ENCODE peak calls at places on chromosomes 13 and 19, in ten cellular contexts. One of them, this sample, is unnamed.

GRCh38 chr13:79989251-79989661 is 351.7 kb downstream of the SPRY2 start:
- DNase-seq in NB4: no peak
- DNase-seq in T-helper 17 cell: no peak
- DNase-seq in nephron progenitor cell: no peak
- DNase-seq in LHCN-M2: no peak
- DNase-seq in NCI-H1092: no peak
- DNase-seq in ELR: peak; percentile 83
- DNase-seq in activated T-cell treated with anti-CD3 and anti-CD28 coated beads for 1 hour: no peak
- DNase-seq in foreskin melanocyte: no peak
- DNase-seq in ascending aorta: no peak
- DNase-seq in this sample: no peak

GRCh38 chr19:15456871-15457700 is 7.3 kb downstream of the RASAL3 start:
- DNase-seq in nephron progenitor cell: peak; percentile 38
- DNase-seq in T-helper 17 cell: no peak
- DNase-seq in NB4: no peak
- DNase-seq in activated T-cell treated with anti-CD3 and anti-CD28 coated beads for 1 hour: no peak
- DNase-seq in ascending aorta: no peak
- DNase-seq in ELR: no peak
- DNase-seq in NCI-H1092: no peak
- DNase-seq in foreskin melanocyte: no peak
- DNase-seq in LHCN-M2: no peak
- DNase-seq in this sample: no peak

GRCh38 chr19:51760811-51761356 is at the start of gene FPR2:
- DNase-seq in activated T-cell treated with anti-CD3 and anti-CD28 coated beads for 1 hour: no peak
- DNase-seq in ELR: no peak
- DNase-seq in T-helper 17 cell: no peak
- DNase-seq in LHCN-M2: no peak
- DNase-seq in NCI-H1092: no peak
- DNase-seq in nephron progenitor cell: no peak
- DNase-seq in foreskin melanocyte: no peak
- DNase-seq in ascending aorta: no peak
- DNase-seq in NB4: peak; percentile 64
- DNase-seq in this sample: no peak

GRCh38 chr13:49627831-49628652 is at the start of gene ARL11:
- DNase-seq in activated T-cell treated with anti-CD3 and anti-CD28 coated beads for 1 hour: peak; percentile 39
- DNase-seq in T-helper 17 cell: peak; percentile 25
- DNase-seq in NB4: peak; percentile 96
- DNase-seq in ELR: no peak
- DNase-seq in LHCN-M2: no peak
- DNase-seq in nephron progenitor cell: peak; percentile 45
- DNase-seq in foreskin melanocyte: no peak
- DNase-seq in ascending aorta: no peak
- DNase-seq in NCI-H1092: no peak
- DNase-seq in this sample: peak; percentile 4

GRCh38 chr13:92984151-92984550 is 242.5 kb upstream of the GPC6 start:
- DNase-seq in activated T-cell treated with anti-CD3 and anti-CD28 coated beads for 1 hour: no peak
- DNase-seq in foreskin melanocyte: no peak
- DNase-seq in ELR: no peak
- DNase-seq in T-helper 17 cell: no peak
- DNase-seq in NCI-H1092: no peak
- DNase-seq in NB4: no peak
- DNase-seq in ascending aorta: no peak
- DNase-seq in nephron progenitor cell: no peak
- DNase-seq in LHCN-M2: no peak
- DNase-seq in this sample: no peak

GRCh38 chr19:10769533-10770491 is 51.9 kb downstream of the DNM2 start:
- DNase-seq in NB4: peak; percentile 37
- DNase-seq in LHCN-M2: peak; percentile 20
- DNase-seq in activated T-cell treated with anti-CD3 and anti-CD28 coated beads for 1 hour: no peak
- DNase-seq in ascending aorta: no peak
- DNase-seq in foreskin melanocyte: peak; percentile 42
- DNase-seq in nephron progenitor cell: peak; percentile 20
- DNase-seq in ELR: peak; percentile 42
- DNase-seq in NCI-H1092: no peak
- DNase-seq in T-helper 17 cell: no peak
- DNase-seq in this sample: no peak

GRCh38 chr19:8569066-8569761 is 8.0 kb downstream of the MYO1F start:
- DNase-seq in foreskin melanocyte: peak; percentile 69
- DNase-seq in ELR: peak; percentile 96
- DNase-seq in LHCN-M2: peak; percentile 92
- DNase-seq in NCI-H1092: no peak
- DNase-seq in NB4: peak; percentile 100
- DNase-seq in nephron progenitor cell: no peak
- DNase-seq in activated T-cell treated with anti-CD3 and anti-CD28 coated beads for 1 hour: peak; percentile 51
- DNase-seq in ascending aorta: peak; percentile 41
- DNase-seq in T-helper 17 cell: peak; percentile 22
- DNase-seq in this sample: no peak

GRCh38 chr19:3176715-3177501 is 1.7 kb upstream of the S1PR4 start:
- DNase-seq in NCI-H1092: no peak
- DNase-seq in ELR: peak; percentile 95
- DNase-seq in ascending aorta: no peak
- DNase-seq in NB4: peak; percentile 68
- DNase-seq in nephron progenitor cell: no peak
- DNase-seq in LHCN-M2: peak; percentile 48
- DNase-seq in T-helper 17 cell: peak; percentile 39
- DNase-seq in activated T-cell treated with anti-CD3 and anti-CD28 coated beads for 1 hour: peak; percentile 60
- DNase-seq in foreskin melanocyte: no peak
- DNase-seq in this sample: no peak

GRCh38 chr13:42477588-42478190 is 96.3 kb upstream of the TNFSF11 start:
- DNase-seq in T-helper 17 cell: no peak
- DNase-seq in ascending aorta: no peak
- DNase-seq in NB4: no peak
- DNase-seq in activated T-cell treated with anti-CD3 and anti-CD28 coated beads for 1 hour: no peak
- DNase-seq in LHCN-M2: no peak
- DNase-seq in nephron progenitor cell: no peak
- DNase-seq in foreskin melanocyte: no peak
- DNase-seq in ELR: no peak
- DNase-seq in NCI-H1092: no peak
- DNase-seq in this sample: no peak

GRCh38 chr19:30062331-30063183 is 120.5 kb downstream of the URI1 start:
- DNase-seq in foreskin melanocyte: no peak
- DNase-seq in activated T-cell treated with anti-CD3 and anti-CD28 coated beads for 1 hour: no peak
- DNase-seq in NB4: no peak
- DNase-seq in ELR: no peak
- DNase-seq in NCI-H1092: no peak
- DNase-seq in nephron progenitor cell: no peak
- DNase-seq in T-helper 17 cell: no peak
- DNase-seq in LHCN-M2: no peak
- DNase-seq in ascending aorta: no peak
- DNase-seq in this sample: no peak

GRCh38 chr19:30684613-30685012 is 312.4 kb downstream of the ZNF536 start:
- DNase-seq in T-helper 17 cell: no peak
- DNase-seq in NCI-H1092: no peak
- DNase-seq in ascending aorta: no peak
- DNase-seq in foreskin melanocyte: no peak
- DNase-seq in activated T-cell treated with anti-CD3 and anti-CD28 coated beads for 1 hour: no peak
- DNase-seq in ELR: no peak
- DNase-seq in LHCN-M2: no peak
- DNase-seq in nephron progenitor cell: no peak
- DNase-seq in NB4: no peak
- DNase-seq in this sample: no peak

GRCh38 chr13:61247149-61247936 is 168.3 kb downstream of the PCDH20 start:
- DNase-seq in NCI-H1092: no peak
- DNase-seq in NB4: peak; percentile 49
- DNase-seq in LHCN-M2: no peak
- DNase-seq in ascending aorta: no peak
- DNase-seq in nephron progenitor cell: no peak
- DNase-seq in activated T-cell treated with anti-CD3 and anti-CD28 coated beads for 1 hour: no peak
- DNase-seq in ELR: no peak
- DNase-seq in foreskin melanocyte: no peak
- DNase-seq in T-helper 17 cell: no peak
- DNase-seq in this sample: no peak

GRCh38 chr13:97182065-97182890 is 39.9 kb upstream of the MBNL2 start:
- DNase-seq in LHCN-M2: no peak
- DNase-seq in foreskin melanocyte: no peak
- DNase-seq in NCI-H1092: no peak
- DNase-seq in T-helper 17 cell: no peak
- DNase-seq in activated T-cell treated with anti-CD3 and anti-CD28 coated beads for 1 hour: no peak
- DNase-seq in ELR: no peak
- DNase-seq in ascending aorta: no peak
- DNase-seq in nephron progenitor cell: no peak
- DNase-seq in NB4: no peak
- DNase-seq in this sample: no peak